ENCODE peak calls at places on chromosomes 4 and X, in four cellular contexts. Z is H7, J is KBM-7, R is memory B cell. Y is an unnamed sample.

GRCh38 chrX:68710870-68711576 is 63.6 kb downstream of the STARD8 start:
- DNase-seq in R (no peak), Z (peak), J (peak), Y (peak)

GRCh38 chrX:31497086-31497485 is 425.2 kb upstream of the FTHL17 start:
- DNase-seq in J (no peak), Z (no peak), R (no peak), Y (no peak)

GRCh38 chr4:139241784-139242151 is 38.3 kb downstream of the MGARP start:
- DNase-seq in R (no peak), J (no peak), Z (no peak), Y (no peak)

GRCh38 chrX:149527705-149528104 is 13.1 kb upstream of the EOLA1 start:
- DNase-seq in R (no peak), Z (peak), J (peak), Y (no peak)

GRCh38 chrX:39063702-39064101 is 262.4 kb downstream of the MID1IP1 start:
- DNase-seq in R (no peak), Z (no peak), J (no peak), Y (no peak)

GRCh38 chr4:45155081-45155777 is 428.9 kb upstream of the GNPDA2 start:
- DNase-seq in Z (no peak), J (no peak), R (no peak), Y (no peak)

GRCh38 chr4:111618908-111619307 is 526.3 kb upstream of the FAM241A start:
- DNase-seq in Z (no peak), J (no peak), R (no peak), Y (no peak)

GRCh38 chr4:144300616-144301015 is 160.1 kb upstream of the GYPA start:
- DNase-seq in R (no peak), J (no peak), Z (no peak), Y (no peak)

GRCh38 chr4:28886934-28887333 is 1833.2 kb upstream of the PCDH7 start:
- DNase-seq in R (no peak), Z (no peak), J (no peak), Y (no peak)

GRCh38 chrX:41300758-41301437 is 33.1 kb upstream of the DDX3X start:
- DNase-seq in R (no peak), Z (no peak), J (peak), Y (no peak)